ENCODE peak calls at places on chromosomes 6 and 20, in ten cellular contexts. X is suprapubic skin, I is brain microvascular endothelial cell, V is AG04450, B is GM20000, T is psoas muscle, G is lower lobe of right lung, O is endothelial cell, L is MM.1S, P is RWPE1. D is an unnamed sample.

GRCh38 chr6:26232950-26233607 is 131.9 kb upstream of the BTN3A2 start:
- DNase-seq in X (no peak), I (no peak), V (no peak), B (no peak), T (no peak), G (no peak), O (no peak), L (no peak), P (no peak), D (no peak)

GRCh38 chr20:22922987-22923386 is 112.1 kb upstream of the SSTR4 start:
- DNase-seq in X (no peak), I (no peak), V (no peak), B (no peak), T (no peak), G (no peak), O (no peak), L (no peak), P (no peak), D (no peak)

GRCh38 chr6:155389130-155389529 is 66.5 kb downstream of the NOX3 start:
- DNase-seq in X (no peak), I (no peak), V (no peak), B (no peak), T (no peak), G (no peak), O (no peak), L (no peak), P (no peak), D (no peak)

GRCh38 chr6:52573295-52573694 is 3.6 kb downstream of the TRAM2 start:
- DNase-seq in X (no peak), I (no peak), V (no peak), B (no peak), T (no peak), G (no peak), O (no peak), L (no peak), P (no peak), D (no peak)

GRCh38 chr6:156866181-156866862 is 89.1 kb downstream of the ARID1B start:
- DNase-seq in X (no peak), I (peak), V (no peak), B (no peak), T (no peak), G (no peak), O (no peak), L (peak), P (peak), D (no peak)

GRCh38 chr20:64037498-64038213 is 1.7 kb downstream of the C20orf204 start:
- DNase-seq in X (no peak), I (no peak), V (no peak), B (peak), T (no peak), G (no peak), O (no peak), L (no peak), P (no peak), D (no peak)

GRCh38 chr20:53672484-53673129 is 79.0 kb upstream of the ZNF217 start:
- DNase-seq in X (no peak), I (no peak), V (no peak), B (no peak), T (no peak), G (no peak), O (no peak), L (no peak), P (no peak), D (no peak)

GRCh38 chr6:117418320-117418719 is 7.4 kb downstream of the ROS1 start:
- DNase-seq in X (no peak), I (no peak), V (no peak), B (no peak), T (no peak), G (no peak), O (no peak), L (no peak), P (no peak), D (no peak)

GRCh38 chr6:18362058-18362561 is 25.0 kb upstream of the RNF144B start:
- DNase-seq in X (no peak), I (peak), V (peak), B (no peak), T (no peak), G (no peak), O (no peak), L (no peak), P (peak), D (no peak)

GRCh38 chr20:38178065-38178471 is 13.0 kb upstream of the TGM2 start:
- DNase-seq in X (no peak), I (no peak), V (no peak), B (no peak), T (no peak), G (no peak), O (no peak), L (no peak), P (no peak), D (no peak)

GRCh38 chr20:56414842-56415765 is 3.0 kb downstream of the CASS4 start:
- DNase-seq in X (no peak), I (peak), V (peak), B (no peak), T (no peak), G (no peak), O (no peak), L (no peak), P (no peak), D (no peak)

GRCh38 chr6:161436106-161436876 is 162.4 kb upstream of the AGPAT4 start:
- DNase-seq in X (no peak), I (no peak), V (no peak), B (no peak), T (no peak), G (no peak), O (no peak), L (no peak), P (no peak), D (no peak)

GRCh38 chr20:44089987-44090674 is 96.9 kb downstream of the JPH2 start:
- DNase-seq in X (no peak), I (peak), V (no peak), B (no peak), T (no peak), G (no peak), O (no peak), L (peak), P (peak), D (no peak)

GRCh38 chr6:3615391-3616380 is 135.8 kb downstream of the PXDC1 start:
- DNase-seq in X (no peak), I (no peak), V (no peak), B (no peak), T (no peak), G (no peak), O (no peak), L (no peak), P (no peak), D (peak)

GRCh38 chr20:55649254-55649653 is 356.1 kb downstream of the CBLN4 start:
- DNase-seq in X (no peak), I (no peak), V (no peak), B (no peak), T (no peak), G (no peak), O (no peak), L (no peak), P (no peak), D (no peak)

GRCh38 chr20:3227511-3227910 is 11.5 kb downstream of the SLC4A11 start:
- DNase-seq in X (no peak), I (no peak), V (no peak), B (no peak), T (no peak), G (no peak), O (no peak), L (no peak), P (peak), D (no peak)

GRCh38 chr6:29236060-29236459 is 65.4 kb downstream of the OR2J2 start:
- DNase-seq in X (no peak), I (no peak), V (no peak), B (no peak), T (no peak), G (no peak), O (no peak), L (no peak), P (no peak), D (no peak)

GRCh38 chr20:9407805-9408421 is 106.5 kb upstream of the LAMP5 start:
- DNase-seq in X (no peak), I (peak), V (peak), B (peak), T (no peak), G (no peak), O (peak), L (peak), P (peak), D (peak)

GRCh38 chr20:46941404-46941803 is 46.8 kb downstream of the EYA2 start:
- DNase-seq in X (no peak), I (no peak), V (no peak), B (no peak), T (no peak), G (no peak), O (no peak), L (no peak), P (no peak), D (no peak)

GRCh38 chr20:58748628-58749027 is 56.0 kb downstream of the NPEPL1 start:
- DNase-seq in X (no peak), I (no peak), V (no peak), B (no peak), T (no peak), G (no peak), O (no peak), L (no peak), P (no peak), D (no peak)

GRCh38 chr20:63533871-63534393 is 3.2 kb downstream of the PTK6 start:
- DNase-seq in X (no peak), I (no peak), V (no peak), B (no peak), T (peak), G (peak), O (no peak), L (no peak), P (peak), D (peak)

GRCh38 chr20:3164763-3165410 is 5.2 kb upstream of the FASTKD5 start:
- DNase-seq in X (no peak), I (no peak), V (no peak), B (peak), T (no peak), G (no peak), O (no peak), L (no peak), P (no peak), D (no peak)

GRCh38 chr20:57880155-57880648 is 170.4 kb upstream of the PMEPA1 start:
- DNase-seq in X (no peak), I (no peak), V (no peak), B (no peak), T (no peak), G (no peak), O (no peak), L (no peak), P (no peak), D (no peak)

GRCh38 chr6:31083742-31084354 is 28.5 kb downstream of the C6orf15 start:
- DNase-seq in X (no peak), I (peak), V (peak), B (peak), T (peak), G (no peak), O (peak), L (no peak), P (no peak), D (no peak)
- TF ChIP-seq CTCF in X (no peak), I (peak), V (peak), B (peak), T (peak), G (peak), O (peak), L (peak), P (no peak), D (peak)

GRCh38 chr20:41468994-41469600 is 102.5 kb upstream of the EMILIN3 start:
- DNase-seq in X (no peak), I (no peak), V (no peak), B (no peak), T (no peak), G (no peak), O (no peak), L (no peak), P (no peak), D (no peak)

GRCh38 chr20:41467690-41468089 is 101.1 kb upstream of the EMILIN3 start:
- DNase-seq in X (no peak), I (no peak), V (no peak), B (no peak), T (no peak), G (no peak), O (no peak), L (no peak), P (peak), D (no peak)

GRCh38 chr20:41470362-41471095 is 103.9 kb upstream of the EMILIN3 start:
- DNase-seq in X (no peak), I (no peak), V (no peak), B (no peak), T (no peak), G (no peak), O (no peak), L (no peak), P (no peak), D (no peak)

GRCh38 chr20:41469868-41470267 is 103.2 kb upstream of the EMILIN3 start:
- DNase-seq in X (no peak), I (no peak), V (no peak), B (no peak), T (no peak), G (no peak), O (no peak), L (no peak), P (no peak), D (no peak)

DNA sequence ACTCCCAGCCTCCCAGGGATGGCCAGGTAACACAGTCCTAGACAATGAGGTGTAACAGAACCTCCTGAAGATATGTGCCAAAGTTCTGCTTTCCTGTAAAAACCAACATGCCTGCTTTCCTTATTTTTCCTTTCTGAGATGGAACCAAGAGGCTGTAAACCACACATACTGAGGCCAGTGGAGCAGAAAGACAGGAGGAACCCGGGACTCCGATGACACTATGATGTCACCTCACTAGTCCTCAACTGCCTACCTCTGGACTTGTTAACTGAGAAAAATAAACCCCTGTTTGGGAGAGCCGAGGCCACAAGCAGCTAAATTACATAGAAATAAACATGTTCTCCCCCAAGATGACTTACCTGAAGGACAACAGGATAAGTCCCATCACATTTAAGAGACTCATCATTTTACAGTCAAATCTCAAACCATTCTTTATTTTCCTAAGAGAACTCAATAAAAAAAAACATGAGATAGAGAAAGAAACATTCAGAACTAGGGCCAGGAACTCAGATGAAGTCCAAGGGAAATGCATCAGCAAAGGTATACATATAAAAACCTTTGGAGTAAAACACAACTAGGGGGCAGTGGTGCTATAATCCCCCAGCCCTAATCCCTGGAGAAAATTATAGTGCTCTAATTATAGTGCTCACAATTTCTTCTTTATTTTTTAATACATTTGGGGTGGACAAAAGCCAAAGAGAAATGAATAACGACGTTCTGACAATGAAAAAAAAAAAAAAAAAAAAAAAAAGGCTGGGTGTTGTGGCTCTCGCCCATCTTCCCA is 100.4 kb upstream of the EMILIN3 start:
- DNase-seq in X (no peak), I (no peak), V (no peak), B (no peak), T (no peak), G (no peak), O (no peak), L (no peak), P (no peak), D (no peak)
- TF ChIP-seq CTCF in X (no peak), I (no peak), V (no peak), B (no peak), T (no peak), G (no peak), O (no peak), L (no peak), P (no peak), D (no peak)

GRCh38 chr6:1789092-1789491 is 179.4 kb downstream of the FOXC1 start:
- DNase-seq in X (no peak), I (peak), V (no peak), B (no peak), T (no peak), G (no peak), O (no peak), L (no peak), P (no peak), D (no peak)

GRCh38 chr6:1795923-1796322 is 186.2 kb downstream of the FOXC1 start:
- DNase-seq in X (no peak), I (no peak), V (no peak), B (no peak), T (no peak), G (no peak), O (no peak), L (no peak), P (no peak), D (no peak)

GRCh38 chr6:1796706-1797529 is 187.2 kb downstream of the FOXC1 start:
- DNase-seq in X (no peak), I (no peak), V (no peak), B (peak), T (no peak), G (no peak), O (no peak), L (peak), P (no peak), D (no peak)

GRCh38 chr6:1790684-1791083 is 181.0 kb downstream of the FOXC1 start:
- DNase-seq in X (no peak), I (no peak), V (no peak), B (no peak), T (no peak), G (no peak), O (no peak), L (no peak), P (no peak), D (no peak)

GRCh38 chr6:1792989-1793388 is 183.3 kb downstream of the FOXC1 start:
- DNase-seq in X (no peak), I (no peak), V (no peak), B (no peak), T (no peak), G (no peak), O (no peak), L (peak), P (peak), D (no peak)
- TF ChIP-seq CTCF in X (no peak), I (peak), V (peak), B (peak), T (peak), G (peak), O (peak), L (peak), P (peak), D (no peak)

DNA sequence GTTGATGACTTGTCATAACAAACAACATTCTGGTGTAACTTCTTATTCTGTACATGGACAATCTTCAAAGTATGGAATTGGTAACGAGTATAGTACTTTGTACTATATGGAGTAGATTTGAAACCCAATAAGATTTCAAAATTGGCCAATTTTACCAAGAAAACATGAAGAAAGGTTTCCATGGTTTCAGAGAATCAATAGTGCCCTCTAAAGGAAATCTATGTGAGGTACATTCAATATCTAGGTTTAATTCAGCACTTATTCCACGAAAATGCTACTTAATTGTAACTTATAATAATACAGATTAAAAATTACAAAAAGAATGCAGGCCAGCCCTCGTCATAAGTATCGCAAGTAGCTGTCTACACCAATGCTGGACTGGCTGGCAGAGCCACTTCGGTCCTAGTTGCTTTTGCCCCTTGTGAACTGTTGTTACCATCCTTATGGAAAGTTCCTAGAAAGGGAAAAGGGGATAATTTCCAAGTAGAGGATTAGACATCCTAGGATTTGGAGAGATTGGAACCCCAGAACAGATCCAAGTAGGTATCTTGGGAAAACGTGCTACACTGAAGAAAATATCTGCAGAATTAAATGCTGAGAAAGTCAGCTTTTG is 70.9 kb downstream of the LCA5 start:
- DNase-seq in X (no peak), I (no peak), V (no peak), B (peak), T (no peak), G (no peak), O (no peak), L (no peak), P (peak), D (no peak)
- TF ChIP-seq CTCF in X (no peak), I (peak), V (peak), B (no peak), T (peak), G (peak), O (peak), L (peak), P (peak), D (peak)

DNA sequence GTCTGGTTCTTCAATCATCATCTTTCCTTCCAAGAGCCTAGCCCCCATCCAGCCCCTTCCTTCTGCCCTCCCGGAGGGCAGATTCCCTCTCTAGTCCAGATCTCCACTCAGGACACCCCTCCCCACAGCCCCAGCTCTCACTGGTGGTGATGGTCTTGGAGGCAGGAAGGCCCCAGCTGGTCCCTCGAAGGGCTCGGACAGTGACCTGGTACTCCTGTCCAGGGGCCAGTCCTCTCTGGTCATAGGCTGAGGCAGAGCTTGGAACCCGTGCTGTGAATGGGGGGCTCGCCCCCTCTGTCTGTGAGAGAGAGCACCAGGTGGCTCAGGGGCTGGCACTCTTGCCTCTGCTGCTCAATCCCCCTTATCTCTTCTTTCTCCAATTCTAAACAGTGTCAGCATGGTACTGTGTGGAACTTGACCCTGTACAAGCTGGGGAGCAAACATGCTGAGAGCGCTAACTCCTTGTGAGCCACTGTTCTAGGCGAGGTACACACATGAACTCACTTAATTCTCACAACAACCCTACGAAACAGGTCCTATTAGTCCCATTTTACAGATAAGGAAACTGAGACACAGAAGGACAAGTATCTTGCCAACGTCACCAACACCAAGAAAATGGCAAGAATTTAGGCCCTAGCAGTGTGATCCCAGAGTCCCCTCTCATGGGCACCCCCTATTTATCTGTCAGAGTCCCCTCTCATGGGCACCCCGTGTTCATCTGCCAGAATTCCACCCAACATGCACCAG is 19.9 kb downstream of the TNXB start:
- DNase-seq in X (no peak), I (no peak), V (no peak), B (no peak), T (no peak), G (no peak), O (no peak), L (no peak), P (no peak), D (no peak)
- TF ChIP-seq CTCF in X (no peak), I (no peak), V (no peak), B (no peak), T (no peak), G (no peak), O (no peak), L (no peak), P (no peak), D (no peak)

GRCh38 chr20:18380908-18381529 is 85.8 kb downstream of the DZANK1 start:
- DNase-seq in X (no peak), I (no peak), V (no peak), B (no peak), T (no peak), G (no peak), O (no peak), L (no peak), P (no peak), D (no peak)
- TF ChIP-seq CTCF in X (no peak), I (no peak), V (no peak), B (no peak), T (no peak), G (no peak), O (no peak), L (peak), P (no peak), D (no peak)

GRCh38 chr6:35048631-35049083 is 92.5 kb downstream of the TCP11 start:
- DNase-seq in X (no peak), I (no peak), V (peak), B (no peak), T (no peak), G (no peak), O (no peak), L (peak), P (no peak), D (peak)
- TF ChIP-seq CTCF in X (no peak), I (peak), V (peak), B (peak), T (no peak), G (peak), O (no peak), L (peak), P (no peak), D (no peak)

GRCh38 chr20:32893878-32894483 is 35.3 kb downstream of the EFCAB8 start:
- DNase-seq in X (no peak), I (peak), V (no peak), B (peak), T (no peak), G (no peak), O (peak), L (no peak), P (no peak), D (no peak)

GRCh38 chr20:32902456-32903420 is 44.0 kb downstream of the EFCAB8 start:
- DNase-seq in X (no peak), I (peak), V (no peak), B (peak), T (peak), G (peak), O (peak), L (peak), P (peak), D (no peak)

GRCh38 chr20:32896521-32897280 is 38.0 kb downstream of the EFCAB8 start:
- DNase-seq in X (no peak), I (no peak), V (no peak), B (no peak), T (no peak), G (no peak), O (no peak), L (no peak), P (no peak), D (no peak)

GRCh38 chr20:32894711-32895355 is 36.1 kb downstream of the EFCAB8 start:
- DNase-seq in X (no peak), I (no peak), V (no peak), B (no peak), T (no peak), G (no peak), O (no peak), L (no peak), P (no peak), D (no peak)

GRCh38 chr20:32898721-32899120 is 40.0 kb downstream of the EFCAB8 start:
- DNase-seq in X (no peak), I (peak), V (no peak), B (no peak), T (no peak), G (no peak), O (no peak), L (no peak), P (no peak), D (no peak)
- TF ChIP-seq CTCF in X (no peak), I (no peak), V (no peak), B (no peak), T (no peak), G (no peak), O (no peak), L (no peak), P (no peak), D (no peak)